ENCODE peak calls at places on chromosomes 7 and 10, in eight cellular contexts. O is esophagus squamous epithelium, C is breast epithelium, R is HCT116, Z is A549, V is IMR-90, T is adrenal gland, F is heart left ventricle. Q is an unnamed sample.

GRCh38 chr10:132847856-132848255 is 61.9 kb upstream of the NKX6-2 start:
- DNase-seq in O (no peak), C (no peak), R (no peak), Z (no peak), V (no peak), T (no peak), F (no peak), Q (peak; percentile 10)

GRCh38 chr7:74231232-74231590 is 21.4 kb downstream of the LAT2 start:
- DNase-seq in O (no peak), C (no peak), R (no peak), Z (no peak), V (no peak), T (no peak), F (no peak), Q (no peak)

GRCh38 chr7:47253650-47254080 is 328.2 kb downstream of the TNS3 start:
- DNase-seq in O (no peak), C (no peak), R (peak; percentile 21), Z (peak; percentile 69), V (peak; percentile 78), T (peak; percentile 67), F (peak; percentile 40), Q (no peak)

GRCh38 chr7:143013897-143014296 is 13.0 kb downstream of the OR9A2 start:
- DNase-seq in O (no peak), C (no peak), R (no peak), Z (no peak), V (peak; percentile 53), T (peak; percentile 33), F (no peak), Q (no peak)

GRCh38 chr7:134546903-134547737 is 1.8 kb upstream of the AKR1B15 start:
- DNase-seq in O (no peak), C (peak; percentile 41), R (peak; percentile 56), Z (peak; percentile 90), V (peak; percentile 62), T (peak; percentile 77), F (peak; percentile 64), Q (no peak)

GRCh38 chr10:131260452-131261211 is 50.9 kb downstream of the TCERG1L start:
- DNase-seq in O (no peak), C (no peak), R (no peak), Z (no peak), V (no peak), T (no peak), F (no peak), Q (no peak)

GRCh38 chr7:953547-954327 is 743 bp downstream of the ADAP1 start:
- DNase-seq in O (no peak), C (peak; percentile 41), R (no peak), Z (peak; percentile 51), V (peak; percentile 17), T (peak; percentile 57), F (peak; percentile 65), Q (no peak)

GRCh38 chr10:13162013-13162364 is 631 bp downstream of the MCM10 start:
- DNase-seq in O (no peak), C (no peak), R (no peak), Z (peak; percentile 20), V (no peak), T (peak; percentile 11), F (no peak), Q (no peak)

GRCh38 chr7:148688526-148688925 is 10.2 kb upstream of the CUL1 start:
- DNase-seq in O (no peak), C (no peak), R (no peak), Z (no peak), V (no peak), T (no peak), F (no peak), Q (no peak)

GRCh38 chr7:158861004-158861787 is 4.8 kb downstream of the DYNC2I1 start:
- DNase-seq in O (no peak), C (no peak), R (no peak), Z (no peak), V (no peak), T (no peak), F (no peak), Q (no peak)

GRCh38 chr7:47601881-47602249 is 20.0 kb upstream of the TNS3 start:
- DNase-seq in O (no peak), C (no peak), R (no peak), Z (no peak), V (no peak), T (no peak), F (no peak), Q (no peak)

GRCh38 chr10:70536196-70536920 is 57.8 kb downstream of the PALD1 start:
- DNase-seq in O (no peak), C (no peak), R (no peak), Z (no peak), V (no peak), T (no peak), F (no peak), Q (no peak)

GRCh38 chr7:77903597-77903996 is 105.0 kb downstream of the PHTF2 start:
- DNase-seq in O (no peak), C (no peak), R (no peak), Z (peak; percentile 31), V (peak; percentile 2), T (no peak), F (peak; percentile 37), Q (no peak)

GRCh38 chr7:79293655-79294142 is 159.8 kb downstream of the MAGI2 start:
- DNase-seq in O (no peak), C (no peak), R (no peak), Z (peak; percentile 71), V (peak; percentile 72), T (no peak), F (no peak), Q (no peak)

GRCh38 chr10:101779544-101780186 is 3.6 kb downstream of the NPM3 start:
- DNase-seq in O (peak; percentile 17), C (peak; percentile 41), R (peak; percentile 36), Z (peak; percentile 78), V (peak; percentile 46), T (peak; percentile 76), F (peak; percentile 85), Q (peak; percentile 91)

GRCh38 chr10:132878091-132878729 is 64.2 kb downstream of the CFAP46 start:
- DNase-seq in O (no peak), C (no peak), R (no peak), Z (no peak), V (no peak), T (no peak), F (peak; percentile 15), Q (peak; percentile 40)

GRCh38 chr7:43522406-43523156 is 60.3 kb upstream of the STK17A start:
- DNase-seq in O (no peak), C (peak; percentile 85), R (no peak), Z (no peak), V (peak; percentile 23), T (no peak), F (no peak), Q (no peak)

GRCh38 chr10:103854265-103854686 is 1.1 kb downstream of the SH3PXD2A start:
- DNase-seq in O (no peak), C (no peak), R (no peak), Z (no peak), V (no peak), T (no peak), F (peak; percentile 43), Q (no peak)

GRCh38 chr10:103852189-103852711 is 3.1 kb downstream of the SH3PXD2A start:
- DNase-seq in O (no peak), C (no peak), R (no peak), Z (no peak), V (peak; percentile 52), T (no peak), F (peak; percentile 66), Q (peak; percentile 82)

GRCh38 chr10:103853428-103854264 is 1.7 kb downstream of the SH3PXD2A start:
- DNase-seq in O (no peak), C (no peak), R (no peak), Z (no peak), V (no peak), T (no peak), F (peak; percentile 38), Q (no peak)

GRCh38 chr10:103851261-103851660 is 4.1 kb downstream of the SH3PXD2A start:
- DNase-seq in O (no peak), C (no peak), R (no peak), Z (no peak), V (no peak), T (no peak), F (no peak), Q (peak; percentile 49)

DNA sequence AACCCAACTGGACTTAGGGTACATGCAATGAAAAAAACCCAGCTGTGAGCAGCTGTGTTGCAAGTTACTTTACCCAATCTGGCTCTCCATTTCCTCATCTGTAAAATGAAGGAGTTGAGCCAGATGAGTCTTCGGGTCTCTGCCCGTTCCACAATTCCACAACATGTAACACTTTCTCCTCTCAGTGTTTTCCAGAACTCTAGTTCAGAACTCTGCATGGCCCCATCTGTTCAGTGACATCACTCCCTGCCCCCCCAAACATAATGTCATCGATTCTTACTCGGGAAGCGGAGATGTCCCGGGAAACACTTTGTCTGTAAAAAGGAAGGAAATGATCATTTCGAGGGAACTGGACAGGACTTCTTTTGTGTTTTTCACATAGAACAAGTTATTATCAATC is 2.5 kb downstream of the SH3PXD2A start:
- DNase-seq in O (no peak), C (no peak), R (no peak), Z (no peak), V (peak; percentile 31), T (no peak), F (peak; percentile 50), Q (peak; percentile 71)
- H3K27ac ChIP-seq in O (peak overlapping the region; percentile 52), C (no peak overlapping the region), R (no peak overlapping the region), Z (no peak overlapping the region), V (no peak overlapping the region), T (no peak overlapping the region), F (peak overlapping the region; percentile 72), Q (peak overlapping the region; percentile 58)

GRCh38 chr7:120431016-120431415 is 158.0 kb downstream of the KCND2 start:
- DNase-seq in O (no peak), C (no peak), R (no peak), Z (no peak), V (no peak), T (no peak), F (no peak), Q (no peak)
- TF ChIP-seq POLR2A in O (no peak), C (no peak), R (no peak), Z (no peak), V (no peak), T (no peak), F (no peak), Q (no peak)

DNA sequence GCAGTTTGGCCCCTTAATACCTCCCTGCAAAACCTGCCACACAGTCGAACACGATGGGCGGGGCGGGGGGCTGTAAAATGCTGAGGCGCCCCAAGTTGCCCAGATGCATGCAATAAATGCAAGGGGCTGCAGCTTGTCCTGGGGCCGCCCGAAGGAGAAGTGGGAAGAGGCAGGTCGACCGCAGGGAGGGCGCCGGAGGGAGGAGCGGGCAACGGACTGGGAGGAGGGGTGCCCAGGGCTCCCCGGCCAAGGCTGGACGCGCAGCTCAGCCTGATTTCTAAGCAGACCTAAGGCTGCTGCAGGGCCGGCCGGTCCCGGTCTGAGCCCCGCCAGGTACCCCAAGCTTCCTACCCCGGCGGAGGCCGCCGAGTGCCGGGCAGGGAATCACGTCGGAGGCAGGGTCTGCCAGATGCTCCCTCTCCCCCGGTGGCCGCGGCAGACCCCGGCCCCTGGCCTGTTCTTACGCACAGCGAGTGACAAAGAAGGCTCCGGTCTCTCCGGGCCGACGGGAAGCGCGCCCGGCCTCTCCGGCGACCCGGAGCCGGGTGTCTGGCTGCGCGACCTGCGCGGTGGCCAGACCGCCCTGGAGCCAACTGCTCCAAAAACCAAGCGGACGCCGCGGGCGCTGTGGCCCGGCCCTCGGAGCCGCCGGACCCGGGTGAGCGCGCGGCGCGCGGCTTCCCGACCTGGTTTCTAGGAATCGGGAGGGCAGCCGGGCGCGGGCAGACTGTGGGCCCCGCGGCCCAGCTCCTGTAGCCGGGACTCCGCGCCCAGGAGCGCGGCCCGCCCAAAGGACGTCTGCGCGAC is 740 bp upstream of the EBF3 start:
- DNase-seq in O (no peak), C (no peak), R (no peak), Z (no peak), V (no peak), T (no peak), F (no peak), Q (no peak)
- H3K4me3 ChIP-seq in O (peak overlapping the region; percentile 60), C (peak overlapping the region; percentile 55), R (no peak overlapping the region), Z (peak overlapping the region; percentile 53), V (peak overlapping the region; percentile 23), T (no peak overlapping the region), F (peak overlapping the region; percentile 65), Q (peak overlapping the region; percentile 71)

GRCh38 chr10:78335371-78335690 is 301.7 kb downstream of the RPS24 start:
- DNase-seq in O (no peak), C (no peak), R (no peak), Z (no peak), V (no peak), T (no peak), F (no peak), Q (no peak)
- H3K27ac ChIP-seq in O (no peak overlapping the region), C (no peak overlapping the region), R (no peak overlapping the region), Z (no peak overlapping the region), V (no peak overlapping the region), T (no peak overlapping the region), F (peak overlapping the region; percentile 46), Q (no peak overlapping the region)

Q was measured in suprapubic skin.